ENCODE peak calls at places on chromosomes 12 and 14, in six cellular contexts. B, H, O, V, D and I are unnamed samples.
A peak's percentile ranks its signal among the peaks of the same experiment; 100 is the strongest.

GRCh38 chr12:27807063-27807703 is 27.1 kb upstream of the MANSC4 start:
- DNase-seq in V (peak; percentile 24), H (no peak), B (no peak), D (no peak), O (no peak), I (no peak)

GRCh38 chr12:109309441-109310246 is 560 bp upstream of the FOXN4 start:
- DNase-seq in D (no peak), V (no peak), H (no peak), O (no peak), B (no peak), I (peak; percentile 23)

GRCh38 chr12:109287811-109288469 is 21.1 kb downstream of the FOXN4 start:
- DNase-seq in H (no peak), D (no peak), V (no peak), O (no peak), B (no peak), I (no peak)

GRCh38 chr14:52315355-52315718 is 1.2 kb downstream of the PTGER2 start:
- DNase-seq in B (peak; percentile 39), V (peak; percentile 17), D (no peak), H (no peak), O (no peak), I (no peak)

GRCh38 chr14:75022655-75023054 is 19.9 kb downstream of the EIF2B2 start:
- DNase-seq in V (no peak), B (no peak), H (no peak), D (no peak), O (no peak), I (peak; percentile 34)

GRCh38 chr12:125518074-125518473 is 452.8 kb downstream of the AACS start:
- DNase-seq in D (peak; percentile 18), B (no peak), O (no peak), H (no peak), V (no peak), I (peak; percentile 70)

GRCh38 chr12:51984657-51985056 is 22.1 kb upstream of the TAMALIN start:
- DNase-seq in B (no peak), O (no peak), H (no peak), D (no peak), V (no peak), I (no peak)

GRCh38 chr12:109996483-109996853 is 300 bp upstream of the GIT2 start:
- DNase-seq in O (no peak), D (no peak), B (no peak), H (no peak), V (no peak), I (no peak)

GRCh38 chr12:66144796-66145754 is 14.5 kb upstream of the LLPH start:
- DNase-seq in B (peak; percentile 75), H (peak; percentile 59), V (no peak), D (peak; percentile 31), O (peak; percentile 75), I (peak; percentile 66)

GRCh38 chr12:70853326-70853725 is 67.2 kb downstream of the PTPRR start:
- DNase-seq in O (peak; percentile 39), D (peak; percentile 33), H (no peak), B (peak; percentile 1), V (no peak), I (peak; percentile 35)

GRCh38 chr12:56188116-56188785 is 1.0 kb downstream of the SMARCC2 start:
- DNase-seq in H (no peak), B (no peak), V (peak; percentile 12), D (no peak), O (peak; percentile 38), I (no peak)

GRCh38 chr12:105804591-105805265 is 334.0 kb downstream of the NUAK1 start:
- DNase-seq in O (no peak), V (no peak), B (no peak), H (no peak), D (no peak), I (no peak)

GRCh38 chr14:49481099-49481498 is 105.1 kb downstream of the RPS29 start:
- DNase-seq in O (no peak), D (no peak), V (no peak), B (no peak), H (no peak), I (no peak)

GRCh38 chr14:105148604-105149145 is 19.9 kb downstream of the JAG2 start:
- DNase-seq in B (no peak), O (no peak), H (no peak), V (no peak), D (no peak), I (no peak)

GRCh38 chr14:41505491-41505890 is 101.2 kb upstream of the LRFN5 start:
- DNase-seq in B (no peak), V (no peak), H (no peak), O (no peak), D (no peak), I (peak; percentile 5)

GRCh38 chr12:31732926-31733548 is 4.2 kb upstream of the AMN1 start:
- DNase-seq in D (peak; percentile 85), O (no peak), V (no peak), B (peak; percentile 83), H (peak; percentile 80), I (peak; percentile 64)

GRCh38 chr12:44846826-44847225 is 29.3 kb downstream of the NELL2 start:
- DNase-seq in O (no peak), D (no peak), B (no peak), V (no peak), H (no peak), I (no peak)

GRCh38 chr14:92937229-92937937 is 14.4 kb downstream of the CHGA start:
- DNase-seq in O (peak; percentile 30), B (no peak), D (no peak), V (no peak), H (no peak), I (no peak)

GRCh38 chr12:30447061-30447750 is 248.5 kb downstream of the IPO8 start:
- DNase-seq in D (no peak), V (no peak), H (peak; percentile 4), O (no peak), B (no peak), I (no peak)

GRCh38 chr14:79534703-79535353 is 676.5 kb downstream of the DIO2 start:
- DNase-seq in D (no peak), O (no peak), H (no peak), V (no peak), B (no peak), I (no peak)

GRCh38 chr12:77510985-77511384 is 319.7 kb upstream of the NAV3 start:
- DNase-seq in V (no peak), O (no peak), D (no peak), B (no peak), H (no peak), I (no peak)

GRCh38 chr12:1807489-1807888 is 12.9 kb upstream of the LRTM2 start:
- DNase-seq in O (no peak), H (no peak), V (no peak), D (no peak), B (no peak), I (no peak)

GRCh38 chr14:79342942-79343341 is 868.4 kb downstream of the DIO2 start:
- DNase-seq in V (no peak), D (no peak), O (no peak), H (no peak), B (no peak), I (no peak)

DNA sequence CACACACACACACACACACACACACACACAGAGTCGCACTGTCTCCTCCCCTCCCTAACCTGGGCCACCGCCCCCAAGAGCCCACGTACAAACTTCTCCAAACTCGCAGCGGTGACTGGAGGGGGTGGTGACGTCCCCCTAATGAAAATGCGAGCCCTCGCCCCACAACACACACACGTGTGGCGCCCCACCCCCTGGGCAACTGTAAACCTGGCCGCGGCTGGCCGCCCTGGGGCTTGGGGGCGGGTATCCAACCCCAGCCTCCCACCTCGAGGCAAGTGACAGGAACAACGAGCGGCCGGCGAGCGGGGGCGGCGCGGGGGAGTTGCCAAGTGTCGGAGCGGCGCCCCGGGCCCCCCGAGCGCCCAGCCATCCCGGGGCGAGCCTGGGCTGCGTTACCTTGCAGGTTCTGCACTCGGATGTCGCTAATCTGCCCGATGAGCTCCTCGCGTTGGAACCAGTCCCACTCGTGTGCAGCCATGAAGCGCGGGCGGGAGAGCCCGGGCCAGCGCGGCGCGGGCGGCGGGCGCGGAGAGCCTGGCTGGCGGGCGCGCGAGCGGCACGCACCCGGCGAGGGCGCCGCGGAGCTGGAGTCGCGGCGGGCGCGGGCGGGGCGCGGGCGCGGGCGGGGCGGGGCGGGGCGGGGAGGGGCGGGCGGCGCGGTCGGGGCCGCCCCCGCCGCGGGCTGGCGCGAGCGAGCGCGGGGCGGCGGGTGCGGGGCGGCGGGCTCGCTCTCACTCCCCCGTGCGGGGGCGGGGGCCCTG is at the start of gene CLMN:
- DNase-seq in B (peak; percentile 4), H (no peak), V (peak; percentile 29), O (peak; percentile 70), D (peak; percentile 14), I (peak; percentile 80)
- H3K27me3 ChIP-seq in B (peaks cover 20% of the 10 kb centered on the region), H (no peaks in the 10 kb centered on the region), V (no peaks in the 10 kb centered on the region), O (no peaks in the 10 kb centered on the region), D (peaks cover 4% of the 10 kb centered on the region), I (no peaks in the 10 kb centered on the region)

DNA sequence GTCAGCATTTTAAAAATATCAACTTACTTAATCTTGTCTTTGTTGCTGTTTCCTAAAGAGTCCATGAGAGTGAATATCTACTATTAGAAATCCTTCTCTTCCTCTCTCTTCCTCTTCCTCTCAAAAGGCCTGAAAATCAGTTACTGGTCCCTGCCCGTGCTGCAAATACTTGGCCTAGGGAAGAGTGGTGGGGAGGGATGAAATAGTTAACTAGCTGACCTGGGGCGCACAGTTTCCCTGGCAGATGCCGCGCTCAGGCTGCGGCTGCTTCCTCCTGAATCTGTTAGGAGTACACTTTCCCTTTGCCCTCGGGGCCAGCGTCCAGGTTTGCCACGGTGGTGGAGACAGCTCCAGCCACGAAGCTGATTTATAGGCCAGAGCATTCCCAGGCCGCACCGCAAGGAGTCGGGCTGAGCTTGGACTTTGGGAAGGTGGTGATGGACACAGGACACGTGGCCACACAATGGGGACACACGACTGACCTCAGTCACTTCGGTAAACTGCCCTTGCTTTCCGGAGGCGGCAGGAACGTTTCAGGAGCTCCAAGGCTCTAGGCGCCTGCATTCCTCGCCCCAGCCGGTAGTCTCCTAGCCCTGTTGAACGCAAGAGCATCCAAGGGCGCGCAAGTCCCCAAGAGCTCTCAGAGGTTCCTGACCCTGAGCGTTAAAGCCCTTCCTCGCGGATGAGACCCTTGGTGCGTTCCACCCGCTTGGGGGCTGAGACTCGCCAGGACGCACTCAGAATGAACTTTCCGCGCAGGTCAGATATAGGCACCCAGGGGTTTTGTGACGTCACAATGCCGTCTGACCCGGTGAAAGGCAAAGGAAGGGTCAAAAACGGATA is 7.1 kb upstream of the ASCL1 start:
- DNase-seq in B (no peak), O (no peak), D (no peak), V (no peak), H (no peak), I (peak; percentile 80)
- H3K27me3 ChIP-seq in B (peaks cover 17% of the 10 kb centered on the region), O (peaks cover 35% of the 10 kb centered on the region), D (peaks cover 49% of the 10 kb centered on the region), V (peaks cover 7% of the 10 kb centered on the region), H (peaks cover 32% of the 10 kb centered on the region), I (peaks cover 61% of the 10 kb centered on the region)

DNA sequence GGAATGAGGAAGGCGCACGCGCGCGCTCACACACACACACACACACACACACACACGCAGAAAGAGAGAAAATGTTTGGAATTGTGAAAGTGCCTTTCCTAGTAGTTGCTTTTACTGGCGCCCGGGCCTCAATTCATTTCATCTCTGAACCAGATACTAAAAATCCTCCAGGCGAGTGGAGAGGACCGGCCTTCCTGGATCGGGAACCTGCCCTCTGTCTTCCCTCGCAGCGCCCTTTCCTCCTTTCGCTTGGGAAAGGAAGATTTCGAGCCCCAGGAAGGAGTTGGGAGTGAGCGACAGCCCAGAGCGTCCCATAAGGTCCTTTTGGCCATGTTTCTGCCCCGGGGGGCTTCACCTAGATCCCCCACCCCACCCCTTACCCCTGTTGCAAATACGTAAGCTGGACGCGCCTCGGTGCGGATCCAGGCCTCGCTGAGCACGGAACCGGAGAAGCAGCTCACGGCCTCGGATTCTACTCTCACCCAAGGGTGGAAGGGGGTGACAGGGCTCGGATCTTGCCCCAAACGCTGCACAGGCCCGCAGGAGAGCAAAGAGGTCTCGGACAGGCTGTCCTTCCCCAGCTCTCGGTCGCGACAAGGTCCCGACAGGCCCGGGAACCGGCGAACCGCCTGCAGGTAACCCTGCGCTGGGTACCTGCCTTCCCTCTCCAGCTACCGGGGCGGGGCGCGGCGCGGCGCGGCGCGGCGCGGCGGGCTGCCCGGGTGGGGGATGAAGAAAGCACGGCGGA is 8.0 kb upstream of the TBX3 start:
- DNase-seq in H (no peak), B (no peak), O (no peak), V (no peak), D (no peak), I (no peak)
- H3K27me3 ChIP-seq in H (peaks cover 91% of the 10 kb centered on the region), B (no peaks in the 10 kb centered on the region), O (peaks cover 71% of the 10 kb centered on the region), V (peaks cover 23% of the 10 kb centered on the region), D (peaks cover 97% of the 10 kb centered on the region), I (peaks cover 23% of the 10 kb centered on the region)

GRCh38 chr12:53754633-53755261 is 3.0 kb upstream of the CISTR start:
- DNase-seq in V (no peak), B (peak; percentile 52), D (peak; percentile 33), H (no peak), O (no peak), I (no peak)
- H3K27me3 ChIP-seq in V (peaks cover 4% of the 10 kb centered on the region), B (peaks cover 85% of the 10 kb centered on the region), D (peaks cover 87% of the 10 kb centered on the region), H (peaks cover 84% of the 10 kb centered on the region), O (peaks cover 32% of the 10 kb centered on the region), I (peaks cover 91% of the 10 kb centered on the region)